ENCODE peak calls at places on chromosomes 13 and 19, in ten cellular contexts. H is renal cortical epithelial cell; V is H54; T is effector CD8-positive, alpha-beta T cell; K is mucosa of gallbladder; N is stimulated activated CD4-positive, alpha-beta T cell treated with anti-CD3 and anti-CD28 coated beads, Interleukin-4, amount 100 ng/mL, for 48 hours; E is T-cell; W is naive B cell; Q is MCF 10A; X is NCI-H1694. L is an unnamed sample.

GRCh38 chr19:36547001-36547732 is 19.1 kb upstream of the ZNF260 start:
- DNase-seq in H (peak), V (no peak), T (no peak), K (no peak), N (no peak), E (no peak), W (no peak), Q (peak), X (no peak), L (no peak)

GRCh38 chr19:42554046-42554575 is 25.8 kb upstream of the CEACAM1 start:
- DNase-seq in H (no peak), V (no peak), T (no peak), K (no peak), N (no peak), E (no peak), W (no peak), Q (no peak), X (no peak), L (no peak)

GRCh38 chr19:16428372-16429036 is 43.3 kb downstream of the EPS15L1 start:
- DNase-seq in H (no peak), V (no peak), T (no peak), K (no peak), N (no peak), E (no peak), W (no peak), Q (no peak), X (no peak), L (no peak)

GRCh38 chr19:6156033-6156432 is 20.6 kb downstream of the ACSBG2 start:
- DNase-seq in H (no peak), V (no peak), T (no peak), K (no peak), N (no peak), E (no peak), W (no peak), Q (no peak), X (no peak), L (no peak)

GRCh38 chr13:76887070-76887563 is 912 bp upstream of the KCTD12 start:
- DNase-seq in H (no peak), V (no peak), T (no peak), K (no peak), N (no peak), E (no peak), W (no peak), Q (no peak), X (no peak), L (no peak)

GRCh38 chr19:3115916-3116602 is 19.8 kb upstream of the GNA15 start:
- DNase-seq in H (no peak), V (no peak), T (no peak), K (no peak), N (no peak), E (no peak), W (no peak), Q (peak), X (no peak), L (peak)

GRCh38 chr19:6693056-6693471 is 23.1 kb upstream of the TNFSF14 start:
- DNase-seq in H (no peak), V (no peak), T (no peak), K (no peak), N (no peak), E (no peak), W (no peak), Q (no peak), X (no peak), L (no peak)

GRCh38 chr19:48332662-48333466 is 7.5 kb downstream of the EMP3 start:
- DNase-seq in H (peak), V (no peak), T (peak), K (peak), N (peak), E (peak), W (peak), Q (peak), X (peak), L (peak)

GRCh38 chr19:6099633-6100032 is 10.7 kb downstream of the RFX2 start:
- DNase-seq in H (no peak), V (no peak), T (no peak), K (no peak), N (no peak), E (no peak), W (no peak), Q (no peak), X (peak), L (no peak)

GRCh38 chr13:23372264-23372905 is 61.1 kb downstream of the SACS start:
- DNase-seq in H (no peak), V (no peak), T (no peak), K (no peak), N (no peak), E (no peak), W (no peak), Q (no peak), X (no peak), L (no peak)

GRCh38 chr13:85528578-85529215 is 270.5 kb downstream of the SLITRK6 start:
- DNase-seq in H (no peak), V (no peak), T (no peak), K (no peak), N (no peak), E (no peak), W (no peak), Q (peak), X (no peak), L (no peak)

GRCh38 chr19:18683109-18683954 is at the start of gene CRTC1:
- DNase-seq in H (peak), V (peak), T (peak), K (peak), N (peak), E (peak), W (peak), Q (peak), X (peak), L (peak)

GRCh38 chr19:42386974-42387707 is 3.0 kb downstream of the CNFN start:
- DNase-seq in H (peak), V (peak), T (peak), K (peak), N (peak), E (peak), W (peak), Q (peak), X (peak), L (peak)

GRCh38 chr19:6720369-6721112 is at the start of gene C3:
- DNase-seq in H (peak), V (no peak), T (no peak), K (no peak), N (no peak), E (no peak), W (no peak), Q (peak), X (no peak), L (no peak)

GRCh38 chr13:27280841-27281240 is 10.2 kb downstream of the RASL11A start:
- DNase-seq in H (no peak), V (no peak), T (no peak), K (no peak), N (no peak), E (no peak), W (no peak), Q (no peak), X (no peak), L (no peak)

GRCh38 chr13:30307194-30307965 is at the start of gene KATNAL1:
- DNase-seq in H (no peak), V (peak), T (peak), K (peak), N (peak), E (no peak), W (peak), Q (peak), X (peak), L (peak)

GRCh38 chr19:23764781-23765180 is 6.1 kb upstream of the ZNF681 start:
- DNase-seq in H (no peak), V (no peak), T (no peak), K (no peak), N (no peak), E (no peak), W (no peak), Q (no peak), X (no peak), L (no peak)

GRCh38 chr13:45548281-45548680 is 67.3 kb downstream of the ERICH6B start:
- DNase-seq in H (no peak), V (no peak), T (no peak), K (no peak), N (no peak), E (no peak), W (no peak), Q (no peak), X (no peak), L (no peak)

GRCh38 chr13:45847554-45848224 is 3.9 kb downstream of the SIAH3 start:
- DNase-seq in H (peak), V (no peak), T (no peak), K (peak), N (no peak), E (peak), W (no peak), Q (no peak), X (no peak), L (no peak)

GRCh38 chr13:29105779-29106178 is 285.6 kb downstream of the MTUS2 start:
- DNase-seq in H (no peak), V (peak), T (no peak), K (no peak), N (no peak), E (no peak), W (no peak), Q (peak), X (no peak), L (no peak)

GRCh38 chr19:13972368-13973155 is 20.3 kb downstream of the DCAF15 start:
- DNase-seq in H (no peak), V (no peak), T (no peak), K (no peak), N (no peak), E (no peak), W (no peak), Q (no peak), X (no peak), L (no peak)

GRCh38 chr19:7497292-7497691 is 8.5 kb upstream of the PEX11G start:
- DNase-seq in H (no peak), V (no peak), T (no peak), K (no peak), N (no peak), E (no peak), W (no peak), Q (no peak), X (no peak), L (no peak)

GRCh38 chr13:102212729-102213128 is 189.1 kb downstream of the FGF14 start:
- DNase-seq in H (no peak), V (no peak), T (no peak), K (no peak), N (no peak), E (no peak), W (no peak), Q (no peak), X (no peak), L (no peak)

GRCh38 chr13:31209172-31209818 is 9.5 kb downstream of the B3GLCT start:
- DNase-seq in H (no peak), V (peak), T (no peak), K (no peak), N (no peak), E (peak), W (no peak), Q (no peak), X (peak), L (no peak)

GRCh38 chr19:16325671-16326400 is 1.2 kb downstream of the KLF2 start:
- DNase-seq in H (no peak), V (peak), T (peak), K (no peak), N (no peak), E (peak), W (peak), Q (no peak), X (no peak), L (peak)

GRCh38 chr19:371501-372160 is 27.0 kb upstream of the MIER2 start:
- DNase-seq in H (no peak), V (no peak), T (no peak), K (no peak), N (no peak), E (no peak), W (no peak), Q (no peak), X (peak), L (no peak)